ENCODE peak calls at places on chromosome 9, in seven cellular contexts. I is GM20000, C is GM12865, T is astrocyte of the cerebellum, E is fibroblast of mammary gland, A is WERI-Rb-1, V is sigmoid colon. O is an unnamed sample.

GRCh38 chr9:113621309-113621791 is 157.8 kb downstream of the RGS3 start:
- DNase-seq in I (no peak), C (no peak), T (peak; percentile 90), E (peak; percentile 90), A (no peak), V (peak; percentile 89), O (no peak)

GRCh38 chr9:118529624-118530214 is 825.5 kb downstream of the TLR4 start:
- DNase-seq in I (peak; percentile 21), C (peak; percentile 68), T (no peak), E (no peak), A (no peak), V (no peak), O (peak; percentile 9)

GRCh38 chr9:36029765-36030528 is 6.8 kb upstream of the RECK start:
- DNase-seq in I (no peak), C (no peak), T (peak; percentile 87), E (peak; percentile 99), A (no peak), V (no peak), O (no peak)

GRCh38 chr9:127915801-127916664 is 808 bp downstream of the ST6GALNAC4 start:
- DNase-seq in I (no peak), C (peak; percentile 88), T (no peak), E (no peak), A (no peak), V (no peak), O (no peak)

GRCh38 chr9:108668191-108668940 is 187.4 kb downstream of the ACTL7B start:
- DNase-seq in I (no peak), C (no peak), T (no peak), E (no peak), A (no peak), V (no peak), O (no peak)

GRCh38 chr9:126336350-126337335 is 10.0 kb downstream of the MVB12B start:
- DNase-seq in I (no peak), C (no peak), T (no peak), E (no peak), A (no peak), V (no peak), O (peak; percentile 15)

GRCh38 chr9:105737205-105737604 is 42.9 kb downstream of the TMEM38B start:
- DNase-seq in I (no peak), C (no peak), T (no peak), E (no peak), A (no peak), V (no peak), O (no peak)

GRCh38 chr9:115425614-115426013 is 307.7 kb upstream of the TNC start:
- DNase-seq in I (no peak), C (no peak), T (no peak), E (no peak), A (no peak), V (no peak), O (no peak)

GRCh38 chr9:106731910-106732309 is 131.1 kb upstream of the ZNF462 start:
- DNase-seq in I (no peak), C (no peak), T (no peak), E (no peak), A (peak; percentile 46), V (no peak), O (no peak)

GRCh38 chr9:95511952-95512750 is 4.6 kb downstream of the PTCH1 start:
- DNase-seq in I (no peak), C (no peak), T (no peak), E (no peak), A (peak; percentile 62), V (no peak), O (no peak)

GRCh38 chr9:126630458-126631237 is 16.9 kb downstream of the LMX1B start:
- DNase-seq in I (no peak), C (no peak), T (no peak), E (no peak), A (no peak), V (no peak), O (no peak)

GRCh38 chr9:34552986-34553385 is 30.2 kb upstream of the ENHO start:
- DNase-seq in I (no peak), C (no peak), T (no peak), E (no peak), A (no peak), V (peak; percentile 24), O (no peak)

GRCh38 chr9:21576331-21577189 is 94.4 kb upstream of the IFNE start:
- DNase-seq in I (no peak), C (peak; percentile 56), T (peak; percentile 97), E (peak; percentile 89), A (no peak), V (no peak), O (no peak)

GRCh38 chr9:108743901-108744371 is 111.8 kb downstream of the ACTL7B start:
- DNase-seq in I (no peak), C (no peak), T (no peak), E (no peak), A (peak; percentile 51), V (no peak), O (no peak)

GRCh38 chr9:37897665-37898064 is 6.3 kb downstream of the SLC25A51 start:
- DNase-seq in I (no peak), C (no peak), T (no peak), E (no peak), A (no peak), V (no peak), O (no peak)

GRCh38 chr9:77595426-77596051 is 52.6 kb downstream of the GNA14 start:
- DNase-seq in I (no peak), C (no peak), T (no peak), E (no peak), A (no peak), V (no peak), O (no peak)

GRCh38 chr9:89428901-89429890 is 68.7 kb downstream of the SEMA4D start:
- DNase-seq in I (peak; percentile 53), C (peak; percentile 86), T (no peak), E (no peak), A (no peak), V (no peak), O (peak; percentile 79)

GRCh38 chr9:88303785-88304495 is 84.3 kb upstream of the SPIN1 start:
- DNase-seq in I (peak; percentile 62), C (peak; percentile 41), T (no peak), E (peak; percentile 45), A (no peak), V (no peak), O (peak; percentile 74)

GRCh38 chr9:110109331-110110110 is 98.4 kb downstream of the C9orf152 start:
- DNase-seq in I (no peak), C (no peak), T (no peak), E (no peak), A (no peak), V (no peak), O (no peak)

GRCh38 chr9:131590449-131590848 is 45.1 kb downstream of the PRRT1B start:
- DNase-seq in I (no peak), C (no peak), T (no peak), E (no peak), A (no peak), V (no peak), O (no peak)

GRCh38 chr9:94812343-94812742 is 85.8 kb downstream of the AOPEP start:
- DNase-seq in I (no peak), C (peak; percentile 12), T (peak; percentile 38), E (peak; percentile 52), A (no peak), V (no peak), O (no peak)

GRCh38 chr9:73916016-73916673 is 581.0 kb upstream of the RORB start:
- DNase-seq in I (no peak), C (peak; percentile 2), T (peak; percentile 4), E (peak; percentile 30), A (peak; percentile 30), V (no peak), O (no peak)

GRCh38 chr9:109411818-109412352 is 86.2 kb downstream of the PTPN3 start:
- DNase-seq in I (peak; percentile 44), C (peak; percentile 91), T (peak; percentile 36), E (peak; percentile 62), A (peak; percentile 46), V (no peak), O (peak; percentile 64)

GRCh38 chr9:103364753-103365152 is 369.6 kb downstream of the CYLC2 start:
- DNase-seq in I (no peak), C (no peak), T (peak; percentile 93), E (peak; percentile 73), A (no peak), V (no peak), O (no peak)

GRCh38 chr9:83959061-83959460 is 21.0 kb downstream of the HNRNPK start:
- DNase-seq in I (no peak), C (no peak), T (peak; percentile 84), E (peak; percentile 95), A (no peak), V (no peak), O (no peak)

GRCh38 chr9:82555408-82555807 is 507.5 kb downstream of the RASEF start:
- DNase-seq in I (no peak), C (no peak), T (no peak), E (no peak), A (no peak), V (no peak), O (no peak)

GRCh38 chr9:109975574-109976327 is 195.8 kb downstream of the PALM2AKAP2 start:
- DNase-seq in I (no peak), C (no peak), T (peak; percentile 86), E (peak; percentile 87), A (no peak), V (no peak), O (no peak)

GRCh38 chr9:85731128-85731630 is 10.6 kb downstream of the AGTPBP1 start:
- DNase-seq in I (no peak), C (no peak), T (no peak), E (no peak), A (no peak), V (no peak), O (no peak)
- TF ChIP-seq CTCF in I (no peak), C (no peak), T (no peak), E (no peak), A (no peak), V (no peak), O (no peak)

GRCh38 chr9:137817236-137818200 is 60.1 kb upstream of the CACNA1B start:
- DNase-seq in I (no peak), C (no peak), T (no peak), E (no peak), A (no peak), V (no peak), O (no peak)
- TF ChIP-seq CTCF in I (no peak), C (no peak), T (no peak), E (no peak), A (no peak), V (no peak), O (no peak)

DNA sequence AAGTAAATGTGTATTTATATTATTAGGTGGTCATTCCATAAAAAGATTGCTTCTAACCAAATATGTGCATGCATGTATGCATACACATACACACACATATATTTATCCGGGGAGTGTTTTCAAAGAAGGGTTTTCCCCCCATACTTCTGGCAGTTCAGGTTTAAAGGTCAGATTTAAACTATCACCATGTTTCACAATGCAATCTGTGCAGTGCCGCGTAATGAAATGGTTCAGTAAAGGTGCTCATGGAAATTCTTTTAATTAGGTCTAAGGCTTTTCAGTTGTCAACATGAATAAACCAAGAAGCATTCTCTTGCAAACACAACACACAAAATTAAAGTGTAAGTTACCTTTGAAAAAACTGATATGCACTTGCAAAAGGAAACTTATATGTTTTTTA is 211.0 kb downstream of the CRB2 start:
- DNase-seq in I (no peak), C (no peak), T (no peak), E (no peak), A (no peak), V (no peak), O (no peak)
- TF ChIP-seq CTCF in I (no peak), C (no peak), T (no peak), E (no peak), A (no peak), V (no peak), O (no peak)

DNA sequence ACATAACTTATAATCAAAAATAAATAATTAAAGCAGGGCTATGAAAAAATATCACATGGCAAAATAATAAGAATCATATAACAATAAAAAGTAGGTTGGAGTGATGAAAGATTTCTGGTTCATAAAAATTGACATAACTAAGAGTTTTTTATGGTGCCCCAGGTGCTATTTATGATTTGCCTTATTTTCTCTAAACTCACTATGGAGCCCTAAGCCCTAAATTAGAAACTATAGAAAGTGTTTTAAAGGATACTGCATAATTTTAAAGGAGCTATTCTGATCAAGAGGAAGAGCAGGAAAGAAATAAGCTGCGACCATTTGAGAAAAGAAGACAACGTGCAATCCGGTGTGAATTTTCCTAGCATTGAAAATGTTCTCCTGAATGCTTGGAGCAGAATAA is 635.0 kb upstream of the DMAC1 start:
- DNase-seq in I (no peak), C (no peak), T (no peak), E (no peak), A (no peak), V (no peak), O (no peak)
- TF ChIP-seq CTCF in I (no peak), C (no peak), T (no peak), E (no peak), A (no peak), V (no peak), O (no peak)